ENCODE peak calls at places on chromosomes 12 and 14, in nine cellular contexts. Z, L, F, U, H, I, D, Q and V are unnamed samples. For H3K4me1, the result is how much of the 10 kb centered on the place peaks cover.

GRCh38 chr12:54701940-54702592 is 53.9 kb upstream of the DCD start:
- DNase-seq in D (no peak), I (no peak), H (no peak), U (no peak), L (peak), Z (peak), Q (no peak), F (no peak), V (peak)

GRCh38 chr12:11486623-11487444 is 91.5 kb upstream of the PRB2 start:
- DNase-seq in U (peak), L (peak), F (peak), Q (no peak), I (peak), H (peak), D (peak), Z (peak), V (peak)

GRCh38 chr12:114163766-114164165 is 197.6 kb upstream of the RBM19 start:
- DNase-seq in L (no peak), Q (no peak), F (no peak), U (no peak), D (no peak), Z (peak), H (no peak), I (peak), V (no peak)

GRCh38 chr12:114933428-114934160 is 249.6 kb upstream of the TBX3 start:
- DNase-seq in Z (peak), Q (no peak), I (peak), D (no peak), L (peak), F (no peak), U (no peak), H (no peak), V (no peak)

GRCh38 chr14:98119739-98120138 is 1152.3 kb downstream of the BCL11B start:
- DNase-seq in L (no peak), D (no peak), U (no peak), Z (no peak), I (no peak), F (no peak), H (no peak), Q (no peak), V (no peak)

GRCh38 chr14:90553921-90554336 is 157.1 kb downstream of the CALM1 start:
- DNase-seq in U (no peak), H (no peak), I (no peak), F (no peak), L (no peak), Z (no peak), Q (no peak), D (no peak), V (no peak)

GRCh38 chr14:91258021-91258618 is 13.6 kb upstream of the GPR68 start:
- DNase-seq in Z (no peak), F (no peak), Q (no peak), D (peak), L (no peak), H (no peak), U (no peak), I (no peak), V (no peak)

GRCh38 chr12:107884769-107885694 is 110.5 kb downstream of the ASCL4 start:
- DNase-seq in Z (peak), I (no peak), D (peak), H (no peak), Q (no peak), L (peak), U (no peak), F (no peak), V (peak)

GRCh38 chr12:102095677-102096263 is 24.1 kb downstream of the NUP37 start:
- DNase-seq in U (no peak), L (peak), Q (no peak), Z (peak), D (no peak), H (peak), F (no peak), I (no peak), V (no peak)

GRCh38 chr12:96112733-96113132 is 77.3 kb upstream of the LTA4H start:
- DNase-seq in H (no peak), Z (peak), Q (no peak), U (no peak), D (no peak), I (no peak), L (no peak), F (no peak), V (no peak)

GRCh38 chr12:52907092-52907810 is 2.4 kb upstream of the KRT8 start:
- DNase-seq in F (no peak), H (no peak), D (peak), U (peak), Q (no peak), L (peak), I (no peak), Z (peak), V (peak)

GRCh38 chr14:38391334-38391733 is 135.4 kb upstream of the CLEC14A start:
- DNase-seq in I (no peak), L (no peak), F (no peak), Z (no peak), D (no peak), U (no peak), H (no peak), Q (no peak), V (no peak)

GRCh38 chr12:120055231-120055630 is 61.3 kb downstream of the RAB35 start:
- DNase-seq in D (no peak), Z (no peak), Q (no peak), F (no peak), U (no peak), H (no peak), I (no peak), L (no peak), V (no peak)

GRCh38 chr12:64733857-64734256 is 25.3 kb downstream of the GNS start:
- DNase-seq in F (no peak), Z (no peak), Q (no peak), U (no peak), H (no peak), D (no peak), I (peak), L (no peak), V (no peak)

GRCh38 chr12:76549131-76549530 is 10.4 kb downstream of the OSBPL8 start:
- DNase-seq in Q (no peak), U (no peak), L (no peak), D (no peak), I (no peak), Z (no peak), F (no peak), H (no peak), V (no peak)

GRCh38 chr12:107360472-107360871 is 267.1 kb upstream of the CRY1 start:
- DNase-seq in D (no peak), F (no peak), I (no peak), Z (no peak), U (no peak), Q (no peak), H (no peak), L (no peak), V (no peak)

GRCh38 chr12:16165506-16165905 is 112.0 kb downstream of the SLC15A5 start:
- DNase-seq in Q (no peak), D (peak), Z (peak), U (peak), L (peak), H (no peak), F (no peak), I (no peak), V (peak)

GRCh38 chr14:85744573-85744972 is 214.6 kb downstream of the FLRT2 start:
- DNase-seq in Q (no peak), Z (no peak), F (no peak), I (no peak), U (no peak), D (no peak), H (no peak), L (no peak), V (no peak)

GRCh38 chr12:123364532-123365140 is at the start of gene SBNO1:
- DNase-seq in D (peak), L (peak), Z (peak), Q (no peak), H (peak), F (peak), I (no peak), U (peak), V (peak)

DNA sequence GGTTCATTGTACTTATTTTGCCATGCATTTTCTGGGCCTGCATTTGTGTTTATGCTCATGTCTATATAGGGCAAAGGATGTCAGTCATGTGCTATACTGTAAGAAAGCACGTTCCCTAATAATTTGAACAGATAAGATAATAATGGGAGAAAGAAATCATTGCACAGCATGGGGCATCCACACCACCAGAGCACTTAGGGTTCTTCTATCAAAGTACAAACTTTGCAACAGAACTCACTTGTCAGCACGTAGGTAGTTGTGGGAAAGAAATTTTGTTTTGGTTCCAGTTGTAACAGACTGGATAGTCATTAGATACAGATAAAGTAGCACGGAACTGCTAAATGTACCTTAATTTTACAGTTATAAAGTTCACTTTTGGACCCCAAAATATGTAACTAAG is 10.1 kb downstream of the PPP1CC start:
- DNase-seq in H (no peak), I (no peak), F (no peak), Q (no peak), L (no peak), U (no peak), D (no peak), Z (no peak), V (no peak)
- H3K27ac ChIP-seq in H (no peak), I (no peak), F (no peak), Q (no peak), L (no peak), U (no peak), D (peak), Z (no peak), V (no peak)

DNA sequence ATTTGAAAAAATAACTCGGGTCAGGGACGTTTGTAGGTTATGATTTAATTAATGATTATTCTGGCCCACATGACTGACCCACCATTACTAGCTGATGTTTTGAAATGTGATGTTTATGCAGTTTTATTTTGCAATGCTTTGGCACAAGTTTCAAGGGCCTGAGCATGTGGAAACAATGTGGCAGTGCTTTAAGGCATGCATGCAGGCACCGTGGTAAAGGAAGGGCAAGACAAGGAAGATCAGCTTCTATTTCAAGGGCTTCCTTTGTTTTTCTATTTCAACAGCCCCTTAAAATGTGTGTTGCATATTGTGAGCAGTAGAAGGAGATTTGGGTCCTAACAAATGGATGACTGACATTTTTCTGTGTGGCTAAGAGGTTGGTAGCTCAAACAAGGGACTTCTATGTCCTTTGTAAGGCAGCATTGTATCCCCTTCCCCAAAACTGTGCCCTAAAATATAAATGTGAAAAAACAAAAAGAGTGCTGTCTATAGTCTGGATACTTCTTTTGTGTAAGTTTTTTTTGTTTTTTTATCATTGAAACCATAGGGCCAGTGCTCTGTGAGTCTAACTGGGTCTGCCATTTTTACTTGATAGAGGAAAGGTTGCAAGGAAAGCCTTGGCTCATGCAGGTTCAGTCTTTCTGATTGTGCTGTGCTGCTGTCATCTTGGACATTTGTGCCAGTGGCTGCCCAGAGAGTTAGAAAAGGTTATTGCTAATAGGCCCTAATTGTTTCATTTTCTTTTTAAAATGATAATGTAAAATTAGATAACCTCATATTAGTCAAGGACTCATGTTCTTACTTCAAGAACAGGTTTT is 103.5 kb downstream of the FGD4 start:
- DNase-seq in U (no peak), Z (no peak), F (no peak), Q (no peak), I (no peak), H (no peak), L (no peak), D (no peak), V (no peak)
- TF ChIP-seq POLR2AphosphoS5 in U (no peak), Z (no peak), F (no peak), Q (peak), I (no peak), H (no peak), L (no peak), D (no peak), V (peak)

GRCh38 chr12:111105294-111105693 is 184.9 kb upstream of the MYL2 start:
- DNase-seq in H (no peak), F (no peak), Z (no peak), U (no peak), L (no peak), I (no peak), Q (no peak), D (no peak), V (no peak)
- H3K4me1 ChIP-seq in H (under half), F (under half), Z (under half), U (under half), L (under half), I (under half), Q (under half), D (under half), V (under half)

GRCh38 chr12:116718578-116719454 is 19.1 kb downstream of the SPRING1 start:
- DNase-seq in L (no peak), U (no peak), Q (no peak), D (no peak), Z (no peak), I (no peak), F (no peak), H (no peak), V (no peak)
- H3K27ac ChIP-seq in L (no peak), U (peak), Q (no peak), D (peak), Z (no peak), I (no peak), F (no peak), H (no peak), V (no peak)

GRCh38 chr14:103026988-103027387 is 30.4 kb downstream of the CDC42BPB start:
- DNase-seq in I (no peak), Z (no peak), D (no peak), L (no peak), F (no peak), Q (no peak), U (no peak), H (no peak), V (no peak)

GRCh38 chr14:103027451-103027850 is 29.9 kb downstream of the CDC42BPB start:
- DNase-seq in H (no peak), I (no peak), F (no peak), U (no peak), L (no peak), Q (no peak), D (no peak), Z (no peak), V (no peak)

GRCh38 chr14:103022669-103023044 is 34.7 kb downstream of the CDC42BPB start:
- DNase-seq in Z (no peak), I (no peak), F (peak), L (peak), U (no peak), D (no peak), H (no peak), Q (no peak), V (no peak)

GRCh38 chr14:103021817-103022668 is 35.3 kb downstream of the CDC42BPB start:
- DNase-seq in H (no peak), F (peak), Q (no peak), Z (no peak), I (no peak), L (no peak), D (no peak), U (no peak), V (no peak)

DNA sequence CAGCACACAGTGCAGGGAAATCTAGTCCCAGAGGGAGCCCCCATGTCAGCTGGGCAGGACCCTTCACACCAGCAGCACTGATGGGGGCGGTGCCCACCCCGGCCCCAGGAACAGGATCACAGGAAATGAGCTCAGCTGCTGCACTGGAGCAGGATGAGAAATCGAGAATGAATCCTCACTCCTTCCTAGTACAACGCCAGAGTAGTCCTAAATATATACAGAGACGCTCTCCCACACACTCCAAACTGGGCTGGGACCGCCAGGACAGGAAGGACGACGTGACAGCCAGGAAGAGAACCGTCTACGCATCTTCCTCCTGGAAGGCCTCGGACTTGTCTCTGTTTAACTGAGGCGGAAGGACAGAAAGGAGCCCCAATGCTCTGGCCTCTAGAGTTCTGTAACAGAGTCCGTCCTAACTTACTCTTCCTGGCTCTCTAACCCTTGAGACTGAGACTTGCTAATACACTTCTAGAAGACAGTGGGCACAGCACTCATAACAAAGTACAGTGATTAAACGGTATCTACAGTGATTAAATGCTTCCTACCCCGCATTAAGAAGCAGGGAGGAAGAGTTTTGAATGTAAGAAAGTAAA is 33.4 kb downstream of the CDC42BPB start:
- DNase-seq in Q (no peak), H (no peak), D (no peak), L (peak), F (peak), U (no peak), Z (no peak), I (no peak), V (no peak)
- TF ChIP-seq POLR2AphosphoS5 in Q (no peak), H (no peak), D (no peak), L (no peak), F (peak), U (no peak), Z (no peak), I (no peak), V (no peak)